ENCODE peak calls at places on chromosome 16, in five cellular contexts. Z is testis, Q is fibroblast of lung, J is stomach, B is AG10803. L is an unnamed sample.
A peak's percentile ranks its signal among the peaks of the same experiment; 100 is the strongest.

GRCh38 chr16:54890381-54890780 is 40.3 kb upstream of the IRX5 start:
- DNase-seq in Z (no peak), J (no peak), B (no peak), Q (no peak), L (no peak)

GRCh38 chr16:89171216-89172170 is at the start of gene CDH15:
- DNase-seq in Q (peak; percentile 82), J (peak; percentile 97), B (peak; percentile 78), Z (peak; percentile 93), L (peak; percentile 80)

GRCh38 chr16:86406056-86406455 is 104.3 kb upstream of the FOXF1 start:
- DNase-seq in B (no peak), Q (no peak), Z (no peak), J (no peak), L (no peak)

GRCh38 chr16:47881574-47881973 is 274.2 kb downstream of the ABCC12 start:
- DNase-seq in B (no peak), Z (no peak), Q (no peak), J (no peak), L (no peak)

GRCh38 chr16:86956437-86956836 is 360.8 kb downstream of the C16orf95 start:
- DNase-seq in Z (no peak), Q (no peak), B (no peak), J (no peak), L (no peak)

GRCh38 chr16:67393111-67393789 is at the start of gene TPPP3:
- DNase-seq in B (peak; percentile 69), Z (peak; percentile 92), J (peak; percentile 83), Q (peak; percentile 78), L (peak; percentile 84)

GRCh38 chr16:80454802-80455201 is 86.0 kb upstream of the DYNLRB2 start:
- DNase-seq in B (no peak), J (no peak), Z (no peak), Q (no peak), L (no peak)

GRCh38 chr16:49643429-49644142 is 212.3 kb downstream of the ZNF423 start:
- DNase-seq in Q (peak; percentile 74), B (peak; percentile 73), Z (no peak), J (no peak), L (peak; percentile 92)

GRCh38 chr16:30041841-30042240 is 10.8 kb upstream of the TLCD3B start:
- DNase-seq in Q (peak; percentile 63), B (peak; percentile 44), J (no peak), Z (no peak), L (peak; percentile 57)

GRCh38 chr16:81172769-81173658 is 65.5 kb upstream of the BCO1 start:
- DNase-seq in Z (no peak), J (no peak), B (no peak), Q (no peak), L (no peak)

GRCh38 chr16:81917375-81917774 is 93.9 kb downstream of the SDR42E1 start:
- DNase-seq in B (no peak), J (no peak), Q (no peak), Z (no peak), L (no peak)

GRCh38 chr16:50675686-50676610 is 5.2 kb downstream of the SNX20 start:
- DNase-seq in J (no peak), B (no peak), Z (no peak), Q (no peak), L (no peak)

GRCh38 chr16:53678756-53679334 is 24.8 kb downstream of the RPGRIP1L start:
- DNase-seq in Z (no peak), B (no peak), J (no peak), Q (no peak), L (peak; percentile 26)

GRCh38 chr16:66322174-66322573 is 44.3 kb upstream of the CDH5 start:
- DNase-seq in B (no peak), Z (no peak), J (no peak), Q (no peak), L (no peak)

GRCh38 chr16:11478431-11479119 is 108.1 kb downstream of the LITAF start:
- DNase-seq in J (no peak), Q (no peak), B (no peak), Z (no peak), L (no peak)

GRCh38 chr16:66754211-66754610 is 2.8 kb upstream of the DYNC1LI2 start:
- DNase-seq in Q (no peak), J (no peak), Z (no peak), B (no peak), L (no peak)

GRCh38 chr16:88826070-88826840 is 14.5 kb upstream of the APRT start:
- DNase-seq in Q (no peak), J (peak; percentile 41), Z (no peak), B (no peak), L (no peak)

GRCh38 chr16:27676807-27677206 is 126.9 kb downstream of the KATNIP start:
- DNase-seq in J (no peak), Z (no peak), B (no peak), Q (peak; percentile 47), L (peak; percentile 58)

GRCh38 chr16:81470796-81471636 is 26.4 kb downstream of the CMIP start:
- DNase-seq in J (no peak), B (no peak), Q (no peak), Z (no peak), L (no peak)

GRCh38 chr16:4987580-4988374 is 29.6 kb downstream of the SEC14L5 start:
- DNase-seq in Q (no peak), B (no peak), Z (no peak), J (no peak), L (no peak)

GRCh38 chr16:27718136-27718766 is 168.3 kb downstream of the KATNIP start:
- DNase-seq in Z (peak; percentile 35), Q (no peak), B (no peak), J (no peak), L (no peak)

GRCh38 chr16:12186774-12187335 is 210.3 kb downstream of the SNX29 start:
- DNase-seq in J (no peak), Z (no peak), Q (peak; percentile 44), B (no peak), L (peak; percentile 55)

GRCh38 chr16:46844771-46845170 is 13.8 kb upstream of the C16orf87 start:
- DNase-seq in B (no peak), J (no peak), Q (peak; percentile 54), Z (no peak), L (no peak)

GRCh38 chr16:22257440-22257839 is 39.8 kb upstream of the POLR3E start:
- DNase-seq in Z (no peak), J (no peak), Q (no peak), B (no peak), L (no peak)
- TF ChIP-seq CTCF in Z (no peak), J (no peak), Q (no peak), B (no peak), L (no peak)

GRCh38 chr16:2968368-2968737 is 795 bp upstream of the PAQR4 start:
- DNase-seq in J (no peak), Q (no peak), B (no peak), Z (no peak), L (no peak)
- H3K4me3 ChIP-seq in J (peak overlapping the region; percentile 56), Q (no peak overlapping the region), B (no peak overlapping the region), Z (peak overlapping the region; percentile 58), L (no peak overlapping the region)

GRCh38 chr16:24863582-24864437 is 18.0 kb downstream of the SLC5A11 start:
- DNase-seq in Q (no peak), B (no peak), J (no peak), Z (no peak), L (no peak)
- TF ChIP-seq CTCF in Q (no peak), B (no peak), J (no peak), Z (no peak), L (no peak)

GRCh38 chr16:75380870-75381269 is 52.4 kb downstream of the CFDP1 start:
- DNase-seq in J (no peak), B (peak; percentile 43), Q (peak; percentile 54), Z (no peak), L (no peak)
- H3K4me3 ChIP-seq in J (no peak overlapping the region), B (no peak overlapping the region), Q (no peak overlapping the region), Z (no peak overlapping the region), L (no peak overlapping the region)